ENCODE peak calls at places on chromosome 5, in six cellular contexts. A, N, C, H, T and V are unnamed samples. For H3K4me1, the result is how much of the 10 kb centered on the place peaks cover.

GRCh38 chr5:74586831-74587230 is 53.7 kb downstream of the ENC1 start:
- DNase-seq in H (no peak), T (no peak), C (no peak), N (no peak), A (no peak), V (no peak)

GRCh38 chr5:23302438-23302837 is 205.0 kb upstream of the PRDM9 start:
- DNase-seq in A (no peak), N (no peak), H (no peak), C (no peak), T (no peak), V (no peak)

GRCh38 chr5:97544279-97545077 is 361.4 kb upstream of the RIOK2 start:
- DNase-seq in H (no peak), C (no peak), A (no peak), T (no peak), N (no peak), V (no peak)

GRCh38 chr5:174692982-174693422 is 31.4 kb upstream of the MSX2 start:
- DNase-seq in A (no peak), C (no peak), T (peak), H (no peak), N (no peak), V (no peak)

GRCh38 chr5:112143684-112144083 is 275.4 kb downstream of the EPB41L4A start:
- DNase-seq in C (no peak), H (no peak), A (no peak), T (no peak), N (no peak), V (no peak)

GRCh38 chr5:67827521-67827920 is 388.0 kb upstream of the PIK3R1 start:
- DNase-seq in A (no peak), H (no peak), T (no peak), C (no peak), N (no peak), V (no peak)

GRCh38 chr5:82295144-82295543 is 17.0 kb upstream of the RPS23 start:
- DNase-seq in C (no peak), N (no peak), T (no peak), A (no peak), H (no peak), V (no peak)

GRCh38 chr5:84181093-84181492 is 203.6 kb downstream of the EDIL3 start:
- DNase-seq in N (no peak), T (no peak), H (no peak), C (no peak), A (peak), V (no peak)

GRCh38 chr5:67900515-67900914 is 315.0 kb upstream of the PIK3R1 start:
- DNase-seq in C (no peak), A (no peak), T (no peak), N (no peak), H (no peak), V (no peak)

GRCh38 chr5:94407023-94407422 is 211.4 kb downstream of the KIAA0825 start:
- DNase-seq in T (no peak), H (no peak), A (no peak), C (no peak), N (no peak), V (no peak)

GRCh38 chr5:160956011-160956410 is 104.0 kb upstream of the ATP10B start:
- DNase-seq in T (no peak), A (no peak), N (no peak), H (no peak), C (no peak), V (no peak)

GRCh38 chr5:73591102-73591695 is 25.7 kb downstream of the UTP15 start:
- DNase-seq in T (peak), N (no peak), C (no peak), H (no peak), A (peak), V (no peak)

GRCh38 chr5:78007232-78007631 is 231.1 kb upstream of the TBCA start:
- DNase-seq in C (no peak), N (no peak), H (no peak), T (no peak), A (no peak), V (no peak)

GRCh38 chr5:32679218-32679617 is 31.9 kb upstream of the NPR3 start:
- DNase-seq in A (no peak), N (no peak), H (no peak), C (no peak), T (no peak), V (no peak)

GRCh38 chr5:80054682-80055081 is 19.5 kb downstream of the THBS4 start:
- DNase-seq in H (no peak), A (no peak), N (no peak), T (no peak), C (no peak), V (no peak)

GRCh38 chr5:83253731-83254130 is 176.4 kb downstream of the XRCC4 start:
- DNase-seq in N (no peak), C (no peak), H (no peak), T (no peak), A (no peak), V (no peak)

GRCh38 chr5:42929871-42930270 is 110.2 kb downstream of the ANXA2R start:
- DNase-seq in T (no peak), A (no peak), C (no peak), H (no peak), N (no peak), V (no peak)

DNA sequence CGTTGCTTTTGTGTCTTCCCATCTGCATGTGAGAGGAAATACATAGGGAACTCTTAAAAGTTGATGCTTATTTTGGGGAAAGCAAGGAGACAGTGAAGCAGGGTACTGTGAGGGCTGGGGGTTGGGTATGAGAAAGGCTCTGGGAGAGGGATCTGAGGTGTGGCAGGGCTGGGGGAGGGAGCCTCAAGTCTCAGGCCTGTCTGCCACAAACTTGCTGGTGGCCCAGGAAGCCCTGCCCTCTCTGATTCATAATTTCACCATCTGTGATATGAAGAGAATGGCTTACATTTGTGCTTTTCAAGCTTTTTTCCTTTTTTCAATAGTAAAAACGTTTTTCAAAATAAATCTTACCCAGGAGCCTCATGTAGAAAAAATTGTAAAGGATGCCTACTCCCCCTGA is 89.5 kb upstream of the SAP30L start:
- DNase-seq in C (no peak), A (no peak), H (no peak), T (no peak), N (no peak), V (no peak)
- H3K27ac ChIP-seq in C (peak), A (no peak), H (no peak), T (no peak), N (no peak), V (no peak)

GRCh38 chr5:55923873-55924500 is 70.8 kb downstream of the IL6ST start:
- DNase-seq in C (no peak), N (no peak), T (no peak), H (no peak), A (no peak), V (no peak)

GRCh38 chr5:55925677-55926076 is 69.1 kb downstream of the IL6ST start:
- DNase-seq in N (no peak), C (no peak), T (no peak), A (no peak), H (no peak), V (no peak)

GRCh38 chr5:55923177-55923872 is 71.4 kb downstream of the IL6ST start:
- DNase-seq in C (peak), N (no peak), T (no peak), H (no peak), A (no peak), V (peak)

GRCh38 chr5:55925181-55925580 is 69.6 kb downstream of the IL6ST start:
- DNase-seq in T (no peak), A (no peak), H (no peak), N (no peak), C (no peak), V (no peak)

DNA sequence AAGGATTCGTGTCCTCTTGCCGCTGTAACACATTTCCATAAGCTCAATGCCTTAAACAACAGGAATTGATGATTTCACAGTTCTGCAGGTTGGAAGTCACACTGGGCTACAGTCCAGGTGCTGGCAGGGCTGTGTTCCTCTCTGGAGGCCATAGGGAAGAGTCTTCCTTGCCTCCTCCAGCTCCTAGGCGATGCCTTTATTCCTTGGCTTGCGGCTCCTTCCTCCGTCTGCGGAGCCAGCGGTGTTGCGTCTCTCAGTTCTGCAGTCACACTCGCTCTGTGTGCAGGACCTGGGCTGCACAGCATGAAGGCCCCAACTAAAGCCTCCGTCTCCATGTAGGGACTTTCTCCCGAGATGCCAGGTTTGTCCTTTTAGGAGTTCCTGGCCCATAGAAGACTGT is 70.0 kb downstream of the IL6ST start:
- DNase-seq in N (no peak), T (no peak), H (no peak), A (no peak), C (no peak), V (no peak)
- H3K4me1 ChIP-seq in N (under half), T (under half), H (under half), A (under half), C (under half), V (under half)

GRCh38 chr5:92942762-92943161 is 638.3 kb downstream of the NR2F1-AS1 start:
- DNase-seq in N (no peak), C (no peak), H (no peak), A (no peak), T (no peak), V (no peak)

GRCh38 chr5:92944337-92944736 is 636.7 kb downstream of the NR2F1-AS1 start:
- DNase-seq in T (no peak), H (no peak), C (no peak), N (no peak), A (no peak), V (no peak)

GRCh38 chr5:92944903-92945629 is 636.0 kb downstream of the NR2F1-AS1 start:
- DNase-seq in C (no peak), H (no peak), T (no peak), N (no peak), A (no peak), V (no peak)

GRCh38 chr5:92939428-92939827 is 641.6 kb downstream of the NR2F1-AS1 start:
- DNase-seq in T (no peak), N (no peak), A (peak), C (no peak), H (no peak), V (no peak)

DNA sequence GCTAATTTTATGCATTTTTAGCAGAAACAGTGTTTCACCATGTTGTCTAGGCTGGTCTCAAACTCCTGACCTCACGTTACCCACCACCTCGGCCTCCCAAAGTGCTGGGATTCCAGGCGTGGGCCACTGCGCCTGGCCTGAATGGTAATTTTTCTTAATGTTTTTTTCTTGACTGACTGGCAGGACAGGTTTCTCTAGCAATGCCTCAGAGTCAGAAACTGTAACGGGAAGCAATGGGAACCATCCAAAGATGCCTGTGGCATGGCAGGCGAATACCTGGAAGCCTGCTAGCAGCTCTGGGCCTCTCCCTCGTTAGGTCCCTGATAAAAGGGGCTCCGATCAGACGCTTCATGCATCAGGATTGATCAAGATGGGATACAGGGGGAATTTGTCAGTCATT is 639.2 kb downstream of the NR2F1-AS1 start:
- DNase-seq in T (no peak), C (no peak), A (no peak), N (no peak), H (no peak), V (no peak)
- H3K4me3 ChIP-seq in T (no peak), C (no peak), A (no peak), N (no peak), H (no peak), V (no peak)

GRCh38 chr5:50687548-50687947 is 21.1 kb downstream of the PARP8 start:
- DNase-seq in N (no peak), C (no peak), T (no peak), H (no peak), A (no peak), V (no peak)

DNA sequence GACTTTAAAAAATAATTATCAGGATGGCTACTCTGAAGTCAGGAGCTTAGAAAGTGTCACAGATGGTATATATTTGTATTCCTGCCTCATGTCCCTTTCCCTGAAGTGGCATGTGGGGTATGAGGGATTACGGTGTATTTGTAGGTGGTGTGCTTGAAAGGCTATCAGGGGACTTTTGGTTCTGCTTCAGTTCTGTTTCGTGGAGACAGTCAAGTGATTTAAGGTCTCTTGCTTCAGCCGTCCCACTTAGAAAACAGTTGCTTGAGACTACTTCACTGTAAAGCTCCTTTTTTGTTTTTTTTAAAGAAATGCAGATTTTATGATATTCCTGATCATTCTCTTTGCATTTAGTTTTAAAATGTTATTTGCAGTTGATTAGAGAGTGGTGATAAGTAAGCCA is 18.3 kb downstream of the PARP8 start:
- DNase-seq in A (no peak), C (no peak), H (no peak), N (no peak), T (no peak), V (no peak)
- H3K27ac ChIP-seq in A (no peak), C (no peak), H (no peak), N (no peak), T (no peak), V (no peak)

GRCh38 chr5:145981612-145982571 is 45.5 kb downstream of the SH3RF2 start:
- DNase-seq in C (no peak), H (no peak), T (no peak), A (no peak), N (no peak), V (no peak)

GRCh38 chr5:145980718-145981117 is 44.3 kb downstream of the SH3RF2 start:
- DNase-seq in N (no peak), A (no peak), H (no peak), T (no peak), C (no peak), V (no peak)

GRCh38 chr5:145979270-145980223 is 43.2 kb downstream of the SH3RF2 start:
- DNase-seq in T (no peak), C (no peak), H (no peak), A (no peak), N (no peak), V (no peak)

GRCh38 chr5:145978672-145979071 is 42.3 kb downstream of the SH3RF2 start:
- DNase-seq in N (no peak), T (no peak), H (no peak), A (no peak), C (no peak), V (no peak)

GRCh38 chr5:145980257-145980656 is 43.9 kb downstream of the SH3RF2 start:
- DNase-seq in C (no peak), T (no peak), H (no peak), A (no peak), N (no peak), V (no peak)
- H3K4me1 ChIP-seq in C (half or more), T (under half), H (under half), A (under half), N (half or more), V (under half)

GRCh38 chr5:57164124-57164523 is 9.7 kb upstream of the GPBP1 start:
- DNase-seq in N (no peak), A (no peak), T (no peak), C (no peak), H (no peak), V (no peak)
- H3K4me3 ChIP-seq in N (no peak), A (no peak), T (no peak), C (no peak), H (no peak), V (no peak)

GRCh38 chr5:54720346-54720745 is 202.8 kb downstream of the SNX18 start:
- DNase-seq in T (no peak), A (no peak), N (no peak), C (no peak), H (no peak), V (no peak)
- H3K27ac ChIP-seq in T (no peak), A (peak), N (no peak), C (peak), H (no peak), V (no peak)

GRCh38 chr5:150392680-150393079 is 20.0 kb downstream of the CD74 start:
- DNase-seq in T (no peak), C (no peak), N (no peak), H (no peak), A (no peak), V (no peak)
- H3K4me1 ChIP-seq in T (under half), C (under half), N (under half), H (under half), A (under half), V (under half)